ENCODE peak calls at places on chromosomes 5 and 9, in eight cellular contexts. Y is foreskin melanocyte; J is iPS-NIHi11; Q is CD8-positive, alpha-beta T cell; W is bronchial epithelial cell; D is omental fat pad; L is activated T-helper 1 cell treated with Interleukin-2 at 50 U/mL for 16 hours; C is globus pallidus. S is an unnamed sample.
A peak's percentile ranks its signal among the peaks of the same experiment; 100 is the strongest.

GRCh38 chr9:127493592-127494303 is 42.4 kb downstream of the LRSAM1 start:
- DNase-seq in Y (no peak), J (no peak), Q (no peak), W (no peak), D (no peak), L (no peak), C (no peak), S (no peak)

GRCh38 chr5:163338-163620 is 28.0 kb upstream of the LRRC14B start:
- DNase-seq in Y (no peak), J (no peak), Q (no peak), W (no peak), D (no peak), L (no peak), C (no peak), S (no peak)

GRCh38 chr5:131375351-131375750 is 111.5 kb downstream of the CDC42SE2 start:
- DNase-seq in Y (no peak), J (no peak), Q (no peak), W (no peak), D (no peak), L (no peak), C (no peak), S (no peak)

GRCh38 chr9:92245005-92245797 is 48.3 kb downstream of the IARS1 start:
- DNase-seq in Y (no peak), J (no peak), Q (no peak), W (peak; percentile 72), D (no peak), L (no peak), C (no peak), S (peak; percentile 87)

GRCh38 chr9:119701651-119702050 is 332.4 kb upstream of the BRINP1 start:
- DNase-seq in Y (no peak), J (no peak), Q (no peak), W (no peak), D (no peak), L (no peak), C (no peak), S (no peak)

GRCh38 chr5:78537821-78538220 is 110.8 kb downstream of the LHFPL2 start:
- DNase-seq in Y (no peak), J (peak; percentile 41), Q (no peak), W (peak; percentile 91), D (no peak), L (no peak), C (peak; percentile 78), S (peak; percentile 91)

GRCh38 chr9:37784291-37784639 is 599 bp downstream of the EXOSC3 start:
- DNase-seq in Y (no peak), J (no peak), Q (no peak), W (no peak), D (no peak), L (no peak), C (no peak), S (peak; percentile 20)

GRCh38 chr5:91957671-91958070 is 574.6 kb upstream of the ARRDC3 start:
- DNase-seq in Y (no peak), J (no peak), Q (no peak), W (peak; percentile 18), D (no peak), L (no peak), C (no peak), S (peak; percentile 18)

GRCh38 chr9:124574944-124575343 is 67.7 kb upstream of the NR5A1 start:
- DNase-seq in Y (no peak), J (no peak), Q (no peak), W (peak; percentile 91), D (no peak), L (no peak), C (no peak), S (peak; percentile 93)

GRCh38 chr5:38922199-38922598 is 76.4 kb downstream of the OSMR start:
- DNase-seq in Y (no peak), J (peak; percentile 74), Q (no peak), W (peak; percentile 52), D (no peak), L (no peak), C (peak; percentile 53), S (peak; percentile 33)

GRCh38 chr5:150256416-150257064 is 33.0 kb downstream of the CAMK2A start:
- DNase-seq in Y (no peak), J (peak; percentile 81), Q (no peak), W (no peak), D (no peak), L (no peak), C (no peak), S (no peak)

GRCh38 chr9:134434896-134435506 is 108.7 kb downstream of the RXRA start:
- DNase-seq in Y (peak; percentile 82), J (peak; percentile 57), Q (no peak), W (peak; percentile 72), D (peak; percentile 78), L (no peak), C (peak; percentile 96), S (peak; percentile 81)

GRCh38 chr5:61245486-61245885 is 83.2 kb upstream of the SMIM15 start:
- DNase-seq in Y (peak; percentile 10), J (no peak), Q (no peak), W (peak; percentile 13), D (no peak), L (no peak), C (no peak), S (peak; percentile 29)

GRCh38 chr9:108620767-108621166 is 235.0 kb downstream of the ACTL7B start:
- DNase-seq in Y (no peak), J (no peak), Q (no peak), W (peak; percentile 67), D (no peak), L (no peak), C (no peak), S (no peak)

GRCh38 chr5:76716456-76717157 is 681 bp downstream of the F2R start:
- DNase-seq in Y (no peak), J (peak; percentile 30), Q (peak; percentile 55), W (no peak), D (no peak), L (no peak), C (no peak), S (no peak)

GRCh38 chr9:133160742-133161541 is 2.8 kb downstream of the GBGT1 start:
- DNase-seq in Y (peak; percentile 69), J (peak; percentile 79), Q (no peak), W (peak; percentile 76), D (no peak), L (no peak), C (peak; percentile 55), S (peak; percentile 64)

GRCh38 chr9:109791747-109792146 is 11.7 kb downstream of the PALM2AKAP2 start:
- DNase-seq in Y (no peak), J (no peak), Q (no peak), W (no peak), D (no peak), L (no peak), C (no peak), S (no peak)

GRCh38 chr5:171840701-171841522 is 55.3 kb downstream of the SMIM23 start:
- DNase-seq in Y (no peak), J (no peak), Q (no peak), W (no peak), D (no peak), L (no peak), C (no peak), S (no peak)

GRCh38 chr5:58922392-58923171 is 339.7 kb downstream of the RAB3C start:
- DNase-seq in Y (no peak), J (no peak), Q (no peak), W (no peak), D (no peak), L (no peak), C (peak; percentile 82), S (no peak)

GRCh38 chr9:73014011-73014410 is 61.2 kb upstream of the ALDH1A1 start:
- DNase-seq in Y (no peak), J (no peak), Q (no peak), W (no peak), D (no peak), L (no peak), C (no peak), S (no peak)

GRCh38 chr5:118253401-118254061 is 734.8 kb downstream of the DTWD2 start:
- DNase-seq in Y (peak; percentile 39), J (no peak), Q (no peak), W (no peak), D (no peak), L (no peak), C (peak; percentile 17), S (no peak)

GRCh38 chr5:52774005-52774410 is 13.7 kb upstream of the ITGA1 start:
- DNase-seq in Y (no peak), J (no peak), Q (no peak), W (no peak), D (no peak), L (no peak), C (no peak), S (no peak)

GRCh38 chr5:99378443-99378842 is 449.6 kb upstream of the CHD1 start:
- DNase-seq in Y (no peak), J (no peak), Q (no peak), W (no peak), D (no peak), L (no peak), C (no peak), S (no peak)